ENCODE peak calls at places on chromosomes 4 and X, in five cellular contexts. L is left ventricle myocardium inferior, P is fibroblast of mammary gland, W is fibroblast of lung, R is mesendoderm. G is an unnamed sample.

GRCh38 chrX:123601437-123601836 is 131.4 kb downstream of the THOC2 start:
- DNase-seq in L (no peak), P (no peak), W (no peak), R (no peak), G (no peak)

GRCh38 chr4:145775406-145775805 is 95.5 kb downstream of the C4orf51 start:
- DNase-seq in L (no peak), P (no peak), W (no peak), R (peak; percentile 29), G (no peak)

GRCh38 chrX:138709886-138710285 is 1.6 kb downstream of the FGF13 start:
- DNase-seq in L (no peak), P (no peak), W (no peak), R (peak; percentile 25), G (no peak)

GRCh38 chr4:73917081-73917501 is 47.9 kb downstream of the CXCL1 start:
- DNase-seq in L (no peak), P (peak; percentile 97), W (peak; percentile 97), R (no peak), G (peak; percentile 97)

GRCh38 chr4:152967942-152968341 is 31.8 kb downstream of the FHDC1 start:
- DNase-seq in L (no peak), P (no peak), W (no peak), R (no peak), G (no peak)

GRCh38 chr4:16226816-16227461 is 668 bp upstream of the TAPT1 start:
- DNase-seq in L (peak; percentile 71), P (peak; percentile 19), W (peak; percentile 19), R (peak; percentile 67), G (no peak)

GRCh38 chrX:70969635-70970481 is 39.0 kb upstream of the SLC7A3 start:
- DNase-seq in L (no peak), P (no peak), W (no peak), R (peak; percentile 54), G (no peak)

GRCh38 chrX:10112510-10112909 is 44.3 kb upstream of the CLCN4 start:
- DNase-seq in L (no peak), P (no peak), W (no peak), R (no peak), G (no peak)

GRCh38 chr4:48777739-48778138 is 2.3 kb downstream of the FRYL start:
- DNase-seq in L (no peak), P (no peak), W (no peak), R (no peak), G (peak; percentile 13)

GRCh38 chrX:45001038-45001437 is 128.1 kb downstream of the KDM6A start:
- DNase-seq in L (no peak), P (no peak), W (no peak), R (no peak), G (no peak)

GRCh38 chr4:137065306-137065705 is 467.0 kb downstream of the PCDH18 start:
- DNase-seq in L (no peak), P (peak; percentile 6), W (peak; percentile 18), R (peak; percentile 59), G (peak; percentile 10)

GRCh38 chr4:138910914-138911336 is 104.7 kb upstream of the NOCT start:
- DNase-seq in L (peak; percentile 80), P (peak; percentile 70), W (peak; percentile 90), R (peak; percentile 98), G (peak; percentile 81)

GRCh38 chr4:60605651-60606354 is 594.3 kb upstream of the ADGRL3 start:
- DNase-seq in L (no peak), P (peak; percentile 40), W (peak; percentile 65), R (no peak), G (peak; percentile 75)

GRCh38 chrX:69189972-69190371 is 24.7 kb upstream of the PJA1 start:
- DNase-seq in L (peak; percentile 33), P (no peak), W (peak; percentile 78), R (no peak), G (peak; percentile 4)

GRCh38 chrX:113950081-113950678 is 633.7 kb upstream of the HTR2C start:
- DNase-seq in L (no peak), P (no peak), W (no peak), R (peak; percentile 13), G (no peak)

GRCh38 chr4:163382178-163382869 is 38.6 kb downstream of the NPY5R start:
- DNase-seq in L (no peak), P (no peak), W (no peak), R (no peak), G (no peak)

GRCh38 chrX:651922-652775 is 21.6 kb downstream of the SHOX start:
- DNase-seq in L (no peak), P (no peak), W (no peak), R (no peak), G (no peak)

GRCh38 chrX:48890934-48891401 is 6.6 kb downstream of the TIMM17B start:
- DNase-seq in L (peak; percentile 18), P (no peak), W (no peak), R (no peak), G (no peak)

GRCh38 chr4:164977243-164978164 is at the start of gene TRIM61:
- DNase-seq in L (peak; percentile 74), P (peak; percentile 41), W (peak; percentile 68), R (peak; percentile 92), G (peak; percentile 43)

GRCh38 chr4:162282711-162283110 is 118.9 kb upstream of the FSTL5 start:
- DNase-seq in L (no peak), P (no peak), W (no peak), R (no peak), G (no peak)

GRCh38 chrX:64205441-64205734 is at the start of gene AMER1:
- DNase-seq in L (no peak), P (no peak), W (no peak), R (no peak), G (no peak)

GRCh38 chr4:168604496-168605373 is 107.9 kb downstream of the PALLD start:
- DNase-seq in L (no peak), P (peak; percentile 73), W (peak; percentile 80), R (peak; percentile 90), G (peak; percentile 91)

GRCh38 chrX:55088795-55089489 is at the start of gene PAGE2:
- DNase-seq in L (no peak), P (no peak), W (no peak), R (no peak), G (no peak)

GRCh38 chrX:551306-551705 is 79.3 kb upstream of the SHOX start:
- DNase-seq in L (no peak), P (no peak), W (no peak), R (no peak), G (no peak)

GRCh38 chr4:168797176-168797575 is 212.9 kb downstream of the CBR4 start:
- DNase-seq in L (no peak), P (peak; percentile 93), W (peak; percentile 91), R (no peak), G (peak; percentile 83)

GRCh38 chr4:38967260-38968095 is 64.7 kb downstream of the TMEM156 start:
- DNase-seq in L (no peak), P (peak; percentile 97), W (peak; percentile 99), R (peak; percentile 76), G (peak; percentile 99)

GRCh38 chr4:77538144-77538543 is 67.5 kb upstream of the CXCL13 start:
- DNase-seq in L (no peak), P (peak; percentile 87), W (peak; percentile 79), R (no peak), G (peak; percentile 77)

GRCh38 chr4:185542626-185543336 is 7.5 kb upstream of the PDLIM3 start:
- DNase-seq in L (peak; percentile 80), P (peak; percentile 32), W (peak; percentile 88), R (no peak), G (peak; percentile 83)

GRCh38 chr4:183601381-183601780 is 57.6 kb downstream of the RWDD4 start:
- DNase-seq in L (no peak), P (no peak), W (no peak), R (no peak), G (no peak)

GRCh38 chr4:171117457-171117856 is 695.7 kb upstream of the GALNTL6 start:
- DNase-seq in L (no peak), P (peak; percentile 2), W (no peak), R (no peak), G (no peak)

GRCh38 chr4:150462743-150463142 is 119.2 kb upstream of the MAB21L2 start:
- DNase-seq in L (no peak), P (no peak), W (peak; percentile 30), R (no peak), G (no peak)

GRCh38 chr4:23614284-23614892 is 275.5 kb downstream of the PPARGC1A start:
- DNase-seq in L (no peak), P (peak; percentile 2), W (peak; percentile 21), R (peak; percentile 79), G (peak; percentile 21)

GRCh38 chr4:139655116-139655515 is 10.5 kb upstream of the MGST2 start:
- DNase-seq in L (no peak), P (peak; percentile 62), W (peak; percentile 49), R (peak; percentile 59), G (peak; percentile 69)

GRCh38 chr4:93827272-93827947 is 1.1 kb upstream of the ATOH1 start:
- DNase-seq in L (no peak), P (no peak), W (no peak), R (peak; percentile 44), G (no peak)
- H3K4me3 ChIP-seq in L (peak overlapping the region; percentile 63), P (no peak overlapping the region), W (no peak overlapping the region), R (no peak overlapping the region), G (no peak overlapping the region)

GRCh38 chr4:147011386-147011785 is 65.7 kb upstream of the TTC29 start:
- DNase-seq in L (no peak), P (no peak), W (no peak), R (no peak), G (no peak)

GRCh38 chr4:147017081-147017480 is 71.4 kb upstream of the TTC29 start:
- DNase-seq in L (no peak), P (peak; percentile 60), W (peak; percentile 49), R (no peak), G (no peak)

GRCh38 chr4:147019061-147019460 is 73.4 kb upstream of the TTC29 start:
- DNase-seq in L (peak; percentile 48), P (peak; percentile 63), W (peak; percentile 72), R (peak; percentile 64), G (peak; percentile 77)

GRCh38 chr4:147014946-147015345 is 69.3 kb upstream of the TTC29 start:
- DNase-seq in L (no peak), P (no peak), W (no peak), R (no peak), G (no peak)

GRCh38 chr4:147015531-147015930 is 69.9 kb upstream of the TTC29 start:
- DNase-seq in L (no peak), P (peak; percentile 17), W (peak; percentile 18), R (no peak), G (peak; percentile 10)
- H3K4me3 ChIP-seq in L (no peak overlapping the region), P (no peak overlapping the region), W (no peak overlapping the region), R (no peak overlapping the region), G (no peak overlapping the region)

GRCh38 chrX:119479845-119480244 is 11.6 kb downstream of the SLC25A5 start:
- DNase-seq in L (no peak), P (no peak), W (no peak), R (no peak), G (no peak)

GRCh38 chrX:119478504-119478903 is 10.3 kb downstream of the SLC25A5 start:
- DNase-seq in L (no peak), P (no peak), W (no peak), R (no peak), G (no peak)

GRCh38 chrX:119474615-119475388 is 6.6 kb downstream of the SLC25A5 start:
- DNase-seq in L (no peak), P (no peak), W (no peak), R (no peak), G (no peak)

GRCh38 chrX:119475389-119476101 is 7.3 kb downstream of the SLC25A5 start:
- DNase-seq in L (no peak), P (peak; percentile 45), W (no peak), R (no peak), G (no peak)

GRCh38 chrX:119477812-119478232 is 9.6 kb downstream of the SLC25A5 start:
- DNase-seq in L (no peak), P (peak; percentile 93), W (peak; percentile 90), R (no peak), G (peak; percentile 89)
- H3K4me3 ChIP-seq in L (peak overlapping the region; percentile 35), P (no peak overlapping the region), W (no peak overlapping the region), R (no peak overlapping the region), G (no peak overlapping the region)

GRCh38 chr4:173418636-173419035 is 19.7 kb upstream of the SCRG1 start:
- DNase-seq in L (no peak), P (no peak), W (no peak), R (no peak), G (no peak)
- H3K4me3 ChIP-seq in L (no peak overlapping the region), P (no peak overlapping the region), W (no peak overlapping the region), R (no peak overlapping the region), G (no peak overlapping the region)

G was measured in fibroblast of the aortic adventitia.